ENCODE peak calls at places on chromosomes 5 and 9, in eight cellular contexts. T is cardiac muscle cell, L is progenitor cell of endocrine pancreas, I is fibroblast of mammary gland, Z is DND-41, X is GM13976, R is neural crest cell, F is omental fat pad. J is an unnamed sample.

GRCh38 chr5:5481206-5481605 is 58.7 kb downstream of the ICE1 start:
- DNase-seq in T (no peak), L (no peak), I (no peak), Z (no peak), X (no peak), R (no peak), F (no peak), J (no peak)

GRCh38 chr5:1318659-1319251 is 23.9 kb upstream of the TERT start:
- DNase-seq in T (no peak), L (no peak), I (no peak), Z (peak), X (no peak), R (no peak), F (no peak), J (no peak)

GRCh38 chr5:89269721-89270120 is 386.7 kb upstream of the MEF2C start:
- DNase-seq in T (no peak), L (no peak), I (no peak), Z (no peak), X (no peak), R (no peak), F (no peak), J (no peak)

GRCh38 chr9:133443982-133444381 is 15.8 kb upstream of the CACFD1 start:
- DNase-seq in T (no peak), L (no peak), I (no peak), Z (no peak), X (no peak), R (no peak), F (no peak), J (no peak)

GRCh38 chr5:132372542-132372941 is 3.0 kb downstream of the SLC22A5 start:
- DNase-seq in T (no peak), L (no peak), I (no peak), Z (no peak), X (no peak), R (no peak), F (no peak), J (no peak)

GRCh38 chr5:98461485-98461884 is 312.0 kb upstream of the RGMB start:
- DNase-seq in T (no peak), L (no peak), I (no peak), Z (no peak), X (no peak), R (no peak), F (no peak), J (no peak)

GRCh38 chr9:71962328-71962727 is 50.9 kb downstream of the C9orf85 start:
- DNase-seq in T (no peak), L (no peak), I (no peak), Z (no peak), X (no peak), R (no peak), F (no peak), J (no peak)

GRCh38 chr5:177086918-177087706 is 397 bp downstream of the FGFR4 start:
- DNase-seq in T (peak), L (peak), I (no peak), Z (no peak), X (peak), R (peak), F (no peak), J (no peak)

GRCh38 chr9:136740971-136741884 is 1.5 kb downstream of the LCN10 start:
- DNase-seq in T (peak), L (no peak), I (no peak), Z (no peak), X (peak), R (no peak), F (no peak), J (no peak)

GRCh38 chr9:109012876-109013677 is at the start of gene CTNNAL1:
- DNase-seq in T (peak), L (peak), I (peak), Z (peak), X (peak), R (peak), F (peak), J (no peak)

GRCh38 chr5:54837939-54838457 is 147.4 kb downstream of the ESM1 start:
- DNase-seq in T (no peak), L (no peak), I (no peak), Z (no peak), X (no peak), R (no peak), F (no peak), J (no peak)

GRCh38 chr5:54090495-54091084 is 219.8 kb downstream of the ARL15 start:
- DNase-seq in T (peak), L (no peak), I (peak), Z (no peak), X (no peak), R (no peak), F (no peak), J (no peak)

GRCh38 chr5:118115791-118116190 is 872.6 kb downstream of the DTWD2 start:
- DNase-seq in T (no peak), L (no peak), I (no peak), Z (no peak), X (no peak), R (no peak), F (no peak), J (no peak)

GRCh38 chr5:168931638-168932345 is 352.6 kb upstream of the PANK3 start:
- DNase-seq in T (peak), L (no peak), I (peak), Z (no peak), X (no peak), R (no peak), F (no peak), J (no peak)

GRCh38 chr9:95816716-95817115 is 58.8 kb upstream of the ERCC6L2 start:
- DNase-seq in T (no peak), L (no peak), I (no peak), Z (no peak), X (no peak), R (no peak), F (no peak), J (no peak)

GRCh38 chr5:169548315-169548714 is 35.3 kb upstream of the SPDL1 start:
- DNase-seq in T (peak), L (no peak), I (peak), Z (no peak), X (no peak), R (no peak), F (no peak), J (no peak)

GRCh38 chr5:180128671-180129261 is 57.2 kb upstream of the RNF130 start:
- DNase-seq in T (no peak), L (no peak), I (no peak), Z (no peak), X (peak), R (no peak), F (no peak), J (no peak)

GRCh38 chr9:105901514-105902109 is 207.3 kb downstream of the TMEM38B start:
- DNase-seq in T (peak), L (peak), I (peak), Z (no peak), X (peak), R (peak), F (no peak), J (no peak)

GRCh38 chr5:156295434-156295833 is 31.5 kb upstream of the SGCD start:
- DNase-seq in T (no peak), L (no peak), I (no peak), Z (no peak), X (no peak), R (no peak), F (no peak), J (no peak)

GRCh38 chr5:153660919-153661318 is 170.4 kb downstream of the GRIA1 start:
- DNase-seq in T (no peak), L (no peak), I (peak), Z (no peak), X (no peak), R (no peak), F (no peak), J (no peak)

GRCh38 chr5:158464383-158464782 is 605.4 kb upstream of the CLINT1 start:
- DNase-seq in T (peak), L (no peak), I (no peak), Z (no peak), X (no peak), R (no peak), F (no peak), J (no peak)

GRCh38 chr5:173187054-173187743 is 42.9 kb downstream of the BNIP1 start:
- DNase-seq in T (no peak), L (no peak), I (no peak), Z (peak), X (no peak), R (no peak), F (no peak), J (no peak)

GRCh38 chr9:16824545-16825041 is 45.9 kb downstream of the BNC2 start:
- DNase-seq in T (peak), L (no peak), I (peak), Z (no peak), X (no peak), R (no peak), F (no peak), J (no peak)
- TF ChIP-seq CTCF in T (no peak), L (no peak), I (no peak), Z (no peak), X (no peak), R (peak), F (no peak), J (no peak)

GRCh38 chr5:175847503-175847902 is 23.9 kb upstream of the CPLX2 start:
- DNase-seq in T (peak), L (no peak), I (peak), Z (no peak), X (peak), R (no peak), F (no peak), J (no peak)
- TF ChIP-seq CTCF in T (no peak), L (peak), I (peak), Z (peak), X (no peak), R (peak), F (no peak), J (peak)

GRCh38 chr5:127373858-127374491 is 83.4 kb downstream of the MEGF10 start:
- DNase-seq in T (no peak), L (no peak), I (no peak), Z (no peak), X (no peak), R (no peak), F (no peak), J (no peak)
- TF ChIP-seq CTCF in T (peak), L (peak), I (peak), Z (peak), X (peak), R (peak), F (no peak), J (peak)

GRCh38 chr5:35815089-35815936 is 41.4 kb upstream of the IL7R start:
- DNase-seq in T (peak), L (no peak), I (no peak), Z (peak), X (no peak), R (peak), F (no peak), J (no peak)
- TF ChIP-seq CTCF in T (peak), L (peak), I (peak), Z (peak), X (peak), R (peak), F (no peak), J (peak)

DNA sequence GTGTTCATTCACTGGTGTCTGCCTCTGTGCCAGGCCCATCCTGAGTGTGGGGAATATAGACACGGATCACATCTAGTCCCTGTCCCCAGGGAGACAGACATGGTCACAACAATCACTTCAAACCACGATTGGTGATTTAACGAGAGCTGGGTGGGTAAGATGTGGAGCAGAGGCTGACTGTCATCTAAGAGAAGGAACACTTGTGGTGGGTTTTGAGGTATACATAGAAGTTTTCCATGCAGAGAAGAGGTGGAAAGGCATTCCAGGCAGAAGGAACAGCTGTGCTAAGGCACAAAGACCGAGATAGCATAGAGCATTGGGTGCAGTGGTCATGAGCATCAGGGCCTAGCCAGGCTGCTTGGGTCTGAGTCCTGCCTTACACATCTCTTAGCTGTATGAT is 22.7 kb upstream of the WDR38 start:
- DNase-seq in T (no peak), L (no peak), I (no peak), Z (no peak), X (no peak), R (no peak), F (no peak), J (no peak)
- TF ChIP-seq CTCF in T (no peak), L (no peak), I (no peak), Z (no peak), X (no peak), R (no peak), F (no peak), J (no peak)

DNA sequence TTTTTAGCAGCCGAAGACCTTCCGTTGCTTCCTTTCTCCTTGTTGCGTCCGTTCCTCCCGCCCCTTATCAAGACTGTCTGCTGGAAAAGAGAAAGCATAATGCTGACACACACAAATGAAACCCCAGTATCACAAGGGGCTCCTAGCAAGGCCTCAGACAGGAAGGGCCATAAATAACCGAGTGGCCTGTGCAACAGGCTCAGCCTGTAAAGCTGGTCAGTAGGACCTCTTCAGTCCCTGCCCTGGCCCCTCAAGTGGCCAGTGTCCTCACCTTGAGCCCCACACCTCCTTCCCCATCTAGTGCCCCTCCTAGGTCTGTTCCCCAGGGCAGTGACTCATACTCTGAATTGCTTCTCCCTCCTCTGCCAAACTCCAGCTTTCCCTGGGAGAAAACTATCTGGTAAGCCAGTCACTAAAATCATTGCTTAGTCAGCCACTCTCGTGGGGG is 174.6 kb upstream of the IL12B start:
- DNase-seq in T (peak), L (no peak), I (peak), Z (no peak), X (no peak), R (no peak), F (no peak), J (no peak)
- TF ChIP-seq CTCF in T (no peak), L (no peak), I (no peak), Z (no peak), X (no peak), R (no peak), F (no peak), J (no peak)

GRCh38 chr9:98132158-98132557 is 13.1 kb upstream of the TRIM14 start:
- DNase-seq in T (no peak), L (no peak), I (no peak), Z (no peak), X (peak), R (no peak), F (no peak), J (no peak)
- TF ChIP-seq CTCF in T (no peak), L (no peak), I (no peak), Z (no peak), X (no peak), R (no peak), F (no peak), J (no peak)

GRCh38 chr9:76464706-76465105 is 5.7 kb downstream of the GCNT1 start:
- DNase-seq in T (peak), L (no peak), I (no peak), Z (no peak), X (no peak), R (no peak), F (no peak), J (no peak)

GRCh38 chr9:76458903-76459690 is at the start of gene GCNT1:
- DNase-seq in T (peak), L (peak), I (peak), Z (peak), X (peak), R (peak), F (peak), J (peak)

GRCh38 chr9:76456202-76456926 is 2.6 kb upstream of the GCNT1 start:
- DNase-seq in T (peak), L (peak), I (peak), Z (peak), X (peak), R (no peak), F (no peak), J (no peak)

GRCh38 chr9:76463211-76463610 is 4.2 kb downstream of the GCNT1 start:
- DNase-seq in T (no peak), L (no peak), I (no peak), Z (no peak), X (no peak), R (no peak), F (no peak), J (no peak)

GRCh38 chr9:76459691-76460635 is 981 bp downstream of the GCNT1 start:
- DNase-seq in T (peak), L (peak), I (peak), Z (peak), X (peak), R (peak), F (peak), J (no peak)
- TF ChIP-seq CTCF in T (peak), L (peak), I (peak), Z (peak), X (no peak), R (peak), F (no peak), J (peak)

DNA sequence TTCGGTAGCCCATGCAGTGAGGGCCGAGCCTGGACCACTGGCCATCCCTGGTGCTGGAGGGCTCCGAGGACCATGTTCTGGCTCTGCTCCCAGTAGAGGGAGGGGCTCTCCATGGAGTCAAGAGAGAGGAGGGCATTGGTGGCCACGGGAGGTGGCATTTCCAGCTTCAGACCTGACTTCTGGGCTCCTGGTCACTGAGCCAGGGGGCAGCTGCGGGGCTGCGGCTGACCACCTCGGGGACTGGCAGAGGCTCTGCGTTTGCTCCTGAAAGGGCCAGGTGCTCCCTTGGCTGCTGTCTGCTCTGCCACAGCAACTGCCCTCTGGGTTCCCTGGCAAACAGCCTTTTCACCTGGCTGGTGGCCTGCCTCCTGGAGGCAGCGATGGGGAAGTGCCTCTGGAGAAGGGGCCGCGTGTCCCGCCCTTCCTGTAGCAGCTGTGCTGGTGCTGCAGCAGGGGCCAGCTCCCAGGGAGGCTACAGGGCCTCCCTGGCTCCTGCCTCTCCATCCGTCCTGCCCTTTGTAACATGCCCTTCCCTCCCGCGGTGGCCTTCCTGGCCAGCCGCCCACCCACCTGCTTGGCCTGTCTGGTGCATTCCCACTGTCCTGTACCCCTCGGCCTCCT is 144.6 kb downstream of the CACNA1B start:
- DNase-seq in T (peak), L (no peak), I (no peak), Z (no peak), X (peak), R (no peak), F (no peak), J (no peak)
- TF ChIP-seq CTCF in T (peak), L (peak), I (no peak), Z (peak), X (no peak), R (peak), F (no peak), J (peak)

GRCh38 chr9:131522257-131523085 is 8.6 kb downstream of the UCK1 start:
- DNase-seq in T (no peak), L (no peak), I (no peak), Z (no peak), X (no peak), R (no peak), F (no peak), J (no peak)

GRCh38 chr9:131524578-131525315 is 6.3 kb downstream of the UCK1 start:
- DNase-seq in T (no peak), L (no peak), I (no peak), Z (no peak), X (no peak), R (no peak), F (no peak), J (no peak)

GRCh38 chr9:131521822-131522221 is 9.2 kb downstream of the UCK1 start:
- DNase-seq in T (no peak), L (no peak), I (no peak), Z (no peak), X (no peak), R (no peak), F (no peak), J (no peak)

GRCh38 chr9:131523451-131524435 is 7.3 kb downstream of the UCK1 start:
- DNase-seq in T (no peak), L (no peak), I (no peak), Z (no peak), X (no peak), R (no peak), F (no peak), J (no peak)

GRCh38 chr9:131523086-131523388 is 8.0 kb downstream of the UCK1 start:
- DNase-seq in T (no peak), L (no peak), I (no peak), Z (no peak), X (no peak), R (no peak), F (no peak), J (no peak)
- TF ChIP-seq CTCF in T (no peak), L (no peak), I (no peak), Z (no peak), X (no peak), R (no peak), F (no peak), J (no peak)

J was measured in GM12864.